ENCODE peak calls at places on chromosomes 12 and 14, in four cellular contexts. F is HEK293T, E is WTC11, Z is K562. M is an unnamed sample.
A peak's percentile ranks its signal among the peaks of the same experiment; 100 is the strongest.

GRCh38 chr12:127619869-127620769 is 646.9 kb upstream of the TMEM132C start:
- DNase-seq in E (no peak), Z (no peak), F (no peak), M (no peak)

GRCh38 chr14:102164241-102164641 is 24.5 kb downstream of the WDR20 start:
- DNase-seq in Z (no peak), F (no peak), E (no peak), M (no peak)

GRCh38 chr12:120316798-120317257 is 10.8 kb downstream of the PLA2G1B start:
- DNase-seq in F (no peak), Z (peak; percentile 24), E (no peak), M (peak; percentile 45)

GRCh38 chr14:101200008-101200649 is 296.6 kb upstream of the RTL1 start:
- DNase-seq in E (no peak), F (no peak), Z (no peak), M (no peak)

GRCh38 chr14:81453166-81453766 is 53.1 kb upstream of the STON2 start:
- DNase-seq in Z (peak; percentile 38), E (peak; percentile 62), F (peak; percentile 46), M (peak; percentile 47)

GRCh38 chr14:76337619-76338545 is 38.1 kb upstream of the ESRRB start:
- DNase-seq in Z (no peak), E (no peak), F (peak; percentile 18), M (no peak)

GRCh38 chr14:87186745-87187144 is 806.2 kb downstream of the GALC start:
- DNase-seq in F (no peak), E (no peak), Z (no peak), M (no peak)

GRCh38 chr12:124864326-124864752 is 675 bp upstream of the SCARB1 start:
- DNase-seq in Z (no peak), F (no peak), E (no peak), M (no peak)

GRCh38 chr12:56248711-56249110 is 9.5 kb downstream of the ANKRD52 start:
- DNase-seq in Z (no peak), F (no peak), E (no peak), M (no peak)

GRCh38 chr12:32108829-32109228 is 2.2 kb downstream of the BICD1 start:
- DNase-seq in F (no peak), E (no peak), Z (no peak), M (no peak)

GRCh38 chr12:118356809-118357326 is 15.8 kb downstream of the TAOK3 start:
- DNase-seq in F (no peak), E (no peak), Z (no peak), M (no peak)

GRCh38 chr12:57176139-57176477 is 28.7 kb upstream of the LRP1-AS start:
- DNase-seq in F (no peak), Z (no peak), E (no peak), M (no peak)

GRCh38 chr12:39011161-39011560 is 105.8 kb upstream of the CPNE8 start:
- DNase-seq in Z (no peak), E (no peak), F (no peak), M (no peak)

GRCh38 chr14:68730811-68731425 is 61.9 kb downstream of the ZFP36L1 start:
- DNase-seq in E (peak; percentile 27), Z (no peak), F (no peak), M (no peak)

GRCh38 chr12:64669270-64669842 is 59.1 kb downstream of the RASSF3 start:
- DNase-seq in Z (no peak), F (no peak), E (peak; percentile 51), M (peak; percentile 49)

GRCh38 chr12:125650587-125650986 is 585.4 kb downstream of the AACS start:
- DNase-seq in F (no peak), Z (no peak), E (no peak), M (no peak)

GRCh38 chr14:30420489-30420888 is 138.5 kb upstream of the G2E3 start:
- DNase-seq in F (no peak), Z (no peak), E (no peak), M (no peak)

GRCh38 chr14:58697927-58698641 is 60.3 kb downstream of the DACT1 start:
- DNase-seq in F (no peak), E (no peak), Z (no peak), M (no peak)

GRCh38 chr14:73059326-73059725 is 992 bp downstream of the RBM25 start:
- DNase-seq in Z (no peak), F (no peak), E (no peak), M (peak; percentile 10)

GRCh38 chr14:32940066-32940651 is 1.5 kb downstream of the NPAS3 start:
- DNase-seq in F (no peak), Z (no peak), E (no peak), M (no peak)

GRCh38 chr12:96237465-96238077 is 43.4 kb downstream of the ELK3 start:
- DNase-seq in F (no peak), E (no peak), Z (no peak), M (no peak)

GRCh38 chr12:104276192-104277131 is 27.1 kb upstream of the EID3 start:
- DNase-seq in E (no peak), F (no peak), Z (no peak), M (no peak)

GRCh38 chr12:107657621-107658020 is 28.0 kb upstream of the PWP1 start:
- DNase-seq in E (no peak), F (no peak), Z (no peak), M (no peak)

GRCh38 chr14:62269204-62269603 is 507.0 kb downstream of the SNAPC1 start:
- DNase-seq in Z (no peak), F (no peak), E (no peak), M (no peak)

GRCh38 chr14:55309761-55310365 is 38.6 kb downstream of the FBXO34 start:
- DNase-seq in E (no peak), F (no peak), Z (no peak), M (no peak)

GRCh38 chr12:126582231-126582630 is 1517.0 kb downstream of the AACS start:
- DNase-seq in Z (no peak), E (no peak), F (no peak), M (no peak)

GRCh38 chr12:2779281-2779680 is 15.5 kb upstream of the FKBP4 start:
- DNase-seq in Z (peak; percentile 22), F (no peak), E (no peak), M (no peak)

GRCh38 chr12:92080390-92081285 is 65.0 kb downstream of the BTG1 start:
- DNase-seq in E (no peak), F (peak; percentile 38), Z (no peak), M (no peak)

GRCh38 chr14:54671537-54671936 is 104.6 kb downstream of the SAMD4A start:
- DNase-seq in F (no peak), Z (no peak), E (no peak), M (no peak)

DNA sequence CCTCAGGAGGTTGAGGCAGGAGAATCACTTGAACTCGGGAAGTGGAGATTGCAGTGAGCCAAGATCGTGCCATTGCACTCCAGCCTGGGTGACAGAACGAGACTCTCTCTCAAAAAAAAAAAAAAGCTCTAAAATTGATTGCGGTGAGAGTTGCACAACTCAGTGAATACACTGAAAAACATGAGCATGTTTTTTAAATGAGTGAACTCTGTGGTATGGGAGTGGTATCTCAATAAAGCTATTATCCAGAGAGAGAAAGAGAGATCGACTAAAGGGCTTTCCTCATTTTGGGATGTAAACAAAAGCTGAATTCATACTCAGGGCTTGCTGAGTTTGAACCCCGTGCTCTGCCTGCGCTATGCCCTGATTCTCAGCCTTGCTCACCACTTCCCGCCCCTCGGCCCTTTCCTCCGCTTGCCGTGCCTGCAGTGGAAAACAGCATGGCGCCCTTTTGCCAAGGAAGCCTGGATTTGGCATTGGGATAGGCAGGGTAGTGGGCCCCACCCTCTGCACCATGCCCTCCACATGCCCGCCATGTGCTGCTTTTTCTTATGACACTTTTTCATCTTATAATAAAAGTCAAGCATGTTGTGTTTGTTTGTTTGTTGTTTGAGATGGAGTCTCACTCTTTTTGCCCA is 102.5 kb downstream of the LGMN start:
- DNase-seq in E (no peak), F (no peak), Z (no peak), M (no peak)
- TF ChIP-seq ELF4 in E (no peak), F (no peak), Z (no peak), M (no peak)

DNA sequence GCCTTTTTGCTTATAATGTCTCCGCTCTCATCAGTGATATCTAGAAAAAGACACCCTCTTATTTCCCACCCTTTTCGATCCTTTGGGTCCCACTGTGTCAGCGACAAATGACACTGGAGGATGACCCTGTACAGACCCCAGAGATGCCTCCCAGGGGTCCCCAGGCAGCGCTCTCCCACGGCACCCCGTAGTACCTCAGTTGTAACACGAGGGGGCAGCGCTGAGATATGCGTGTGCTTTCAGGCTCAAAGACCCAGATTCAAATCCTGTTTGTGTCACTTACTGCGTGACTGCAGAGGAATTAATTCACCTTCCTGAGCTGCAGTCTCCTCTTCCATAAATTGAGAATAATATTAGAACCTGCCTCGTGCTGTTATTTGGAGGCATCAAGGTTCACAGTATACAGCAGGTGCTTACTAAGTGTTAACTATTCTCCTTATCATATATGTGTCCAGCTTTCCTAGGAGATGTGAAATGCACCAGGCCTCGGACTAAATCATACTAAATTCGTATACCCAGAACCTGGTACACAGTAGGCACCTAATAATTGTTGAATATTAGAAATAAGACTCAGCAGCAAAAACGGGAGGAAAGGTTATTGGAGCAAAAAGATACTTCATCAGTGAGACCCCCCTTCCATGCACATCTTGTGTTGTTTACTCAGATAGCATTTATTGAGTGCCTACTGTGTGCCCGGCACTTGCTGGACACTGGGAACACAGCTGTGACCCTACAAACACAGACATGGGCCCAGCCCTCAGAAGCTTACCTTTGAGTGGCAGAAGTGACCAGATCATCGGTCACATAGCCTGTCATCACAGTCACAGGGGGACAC is 99.9 kb downstream of the PHETA1 start:
- DNase-seq in F (peak; percentile 67), E (peak; percentile 65), Z (peak; percentile 59), M (no peak)
- TF ChIP-seq ELF4 in F (no peak), E (no peak), Z (no peak), M (no peak)

GRCh38 chr12:5160827-5161226 is 117.1 kb downstream of the KCNA5 start:
- DNase-seq in E (no peak), F (no peak), Z (no peak), M (no peak)

GRCh38 chr12:5166976-5167375 is 123.3 kb downstream of the KCNA5 start:
- DNase-seq in E (no peak), Z (no peak), F (no peak), M (no peak)

GRCh38 chr12:5168148-5168547 is 124.5 kb downstream of the KCNA5 start:
- DNase-seq in Z (no peak), E (no peak), F (no peak), M (no peak)

GRCh38 chr12:5163661-5164060 is 120.0 kb downstream of the KCNA5 start:
- DNase-seq in Z (no peak), F (no peak), E (no peak), M (no peak)

DNA sequence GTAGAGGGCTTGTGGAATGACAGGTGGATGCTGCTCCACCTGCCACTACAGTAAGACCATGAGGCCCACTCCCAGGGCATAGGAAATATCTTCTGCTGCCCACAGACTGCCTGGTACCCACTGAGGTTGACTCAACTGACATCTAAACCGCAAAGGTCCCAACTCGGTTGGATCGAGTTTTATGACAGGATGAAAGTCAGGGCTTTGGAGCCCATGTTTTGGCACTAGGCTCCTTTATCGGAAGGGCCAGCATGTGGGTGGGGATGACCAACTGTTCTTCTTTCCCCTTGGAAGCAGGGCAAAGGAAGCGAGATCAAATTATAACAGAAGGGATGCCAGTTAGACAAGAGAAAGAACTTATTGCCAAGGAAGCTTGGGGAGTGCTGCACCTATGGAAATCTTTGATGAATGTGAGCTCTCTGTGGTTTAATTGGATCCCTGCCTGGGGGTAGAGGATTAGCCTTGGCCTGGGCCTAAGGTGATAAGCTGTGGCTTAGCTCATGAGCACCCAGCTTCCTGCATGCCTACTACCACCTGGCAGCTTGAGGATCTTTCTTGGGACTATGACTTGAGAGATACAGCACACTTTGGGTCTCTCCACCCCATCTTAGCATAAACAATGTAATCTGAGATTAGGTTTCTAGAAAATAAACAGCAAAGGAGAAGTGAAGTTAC is 121.8 kb downstream of the KCNA5 start:
- DNase-seq in F (no peak), E (no peak), Z (no peak), M (no peak)
- TF ChIP-seq ELF4 in F (no peak), E (no peak), Z (no peak), M (no peak)

GRCh38 chr14:89428556-89429196 is 11.6 kb upstream of the FOXN3 start:
- DNase-seq in F (no peak), Z (no peak), E (no peak), M (no peak)
- TF ChIP-seq ELF4 in F (no peak), Z (no peak), E (no peak), M (no peak)

M was measured in HepG2.